ENCODE peak calls at places on chromosomes 13 and 19, in ten cellular contexts. O, F, T, H, Q, D, I, Y, K and L are unnamed samples.

GRCh38 chr19:51676566-51677083 is 16.5 kb upstream of the SPACA6 start:
- DNase-seq in O (no peak), F (no peak), T (no peak), H (no peak), Q (no peak), D (no peak), I (no peak), Y (no peak), K (no peak), L (no peak)

GRCh38 chr19:49877879-49878743 is 609 bp downstream of the TBC1D17 start:
- DNase-seq in O (peak; percentile 96), F (peak; percentile 99), T (peak; percentile 98), H (peak; percentile 94), Q (peak; percentile 98), D (peak; percentile 98), I (peak; percentile 92), Y (peak; percentile 95), K (peak; percentile 99), L (peak; percentile 95)

GRCh38 chr13:80755925-80756324 is 415.0 kb upstream of the SPRY2 start:
- DNase-seq in O (peak; percentile 38), F (peak; percentile 16), T (no peak), H (no peak), Q (no peak), D (no peak), I (peak; percentile 43), Y (no peak), K (no peak), L (no peak)

GRCh38 chr19:3095375-3096191 is 1.4 kb downstream of the GNA11 start:
- DNase-seq in O (no peak), F (peak; percentile 56), T (no peak), H (peak; percentile 23), Q (no peak), D (no peak), I (no peak), Y (no peak), K (peak; percentile 33), L (no peak)

GRCh38 chr19:23304238-23304637 is 54.0 kb upstream of the ZNF724 start:
- DNase-seq in O (no peak), F (no peak), T (no peak), H (no peak), Q (no peak), D (no peak), I (no peak), Y (no peak), K (no peak), L (no peak)

GRCh38 chr13:67136157-67136556 is 94.0 kb downstream of the PCDH9 start:
- DNase-seq in O (no peak), F (no peak), T (peak; percentile 42), H (peak; percentile 58), Q (no peak), D (no peak), I (no peak), Y (no peak), K (no peak), L (no peak)

GRCh38 chr19:40262422-40262821 is 22.7 kb downstream of the AKT2 start:
- DNase-seq in O (no peak), F (no peak), T (no peak), H (no peak), Q (no peak), D (no peak), I (peak; percentile 41), Y (no peak), K (no peak), L (no peak)

GRCh38 chr19:35059799-35060091 is 18.2 kb downstream of the HPN start:
- DNase-seq in O (no peak), F (no peak), T (no peak), H (no peak), Q (no peak), D (no peak), I (no peak), Y (no peak), K (no peak), L (no peak)